ENCODE peak calls at places on chromosomes 16 and 17, in nine cellular contexts. N is upper lobe of right lung, J is aorta, H is IMR-90, W is MM.1S, Y is AG04450, C is adrenal gland, X is stomach, A is tibial nerve. B is an unnamed sample. For H3K9me3 and H3K27me3, the result is how much of the 10 kb centered on the place peaks cover.

GRCh38 chr16:77965346-77965745 is 57.0 kb upstream of the CLEC3A start:
- DNase-seq in N (no peak), J (no peak), H (no peak), W (no peak), Y (no peak), C (no peak), X (no peak), A (no peak), B (no peak)

GRCh38 chr17:37673386-37673785 is 30.1 kb upstream of the DDX52 start:
- DNase-seq in N (no peak), J (no peak), H (no peak), W (no peak), Y (no peak), C (no peak), X (no peak), A (no peak), B (no peak)

GRCh38 chr16:57585051-57585687 is 42.7 kb downstream of the ADGRG5 start:
- DNase-seq in N (no peak), J (peak), H (no peak), W (no peak), Y (no peak), C (no peak), X (no peak), A (no peak), B (no peak)

GRCh38 chr16:14462811-14463210 is 167.2 kb downstream of the PARN start:
- DNase-seq in N (no peak), J (no peak), H (peak), W (no peak), Y (no peak), C (no peak), X (no peak), A (no peak), B (peak)

GRCh38 chr17:42129109-42129837 is 6.7 kb downstream of the HSPB9 start:
- DNase-seq in N (no peak), J (no peak), H (no peak), W (no peak), Y (no peak), C (peak), X (no peak), A (no peak), B (no peak)

GRCh38 chr16:70685938-70686375 is at the start of gene MTSS2:
- DNase-seq in N (peak), J (peak), H (peak), W (peak), Y (peak), C (peak), X (peak), A (peak), B (peak)

GRCh38 chr17:63675231-63675606 is 24.7 kb downstream of the LIMD2 start:
- DNase-seq in N (no peak), J (no peak), H (no peak), W (no peak), Y (no peak), C (no peak), X (no peak), A (no peak), B (no peak)

GRCh38 chr16:23771642-23772041 is 16.8 kb downstream of the CHP2 start:
- DNase-seq in N (no peak), J (no peak), H (no peak), W (no peak), Y (no peak), C (no peak), X (no peak), A (no peak), B (no peak)

GRCh38 chr17:7340179-7340578 is 3.9 kb downstream of the ACAP1 start:
- DNase-seq in N (no peak), J (no peak), H (peak), W (no peak), Y (no peak), C (no peak), X (no peak), A (no peak), B (no peak)

GRCh38 chr16:77585379-77585778 is 136.9 kb upstream of the NUDT7 start:
- DNase-seq in N (no peak), J (no peak), H (peak), W (no peak), Y (no peak), C (no peak), X (no peak), A (no peak), B (peak)

GRCh38 chr16:49773534-49774486 is 82.1 kb downstream of the ZNF423 start:
- DNase-seq in N (no peak), J (no peak), H (no peak), W (no peak), Y (no peak), C (no peak), X (no peak), A (no peak), B (no peak)

GRCh38 chr16:68802190-68802589 is 41.1 kb upstream of the TANGO6 start:
- DNase-seq in N (no peak), J (no peak), H (peak), W (no peak), Y (no peak), C (no peak), X (no peak), A (no peak), B (peak)

GRCh38 chr16:12891836-12892235 is 9.6 kb upstream of the SHISA9 start:
- DNase-seq in N (no peak), J (no peak), H (no peak), W (no peak), Y (no peak), C (no peak), X (no peak), A (no peak), B (no peak)

GRCh38 chr17:27741361-27741861 is 58.9 kb downstream of the NOS2 start:
- DNase-seq in N (no peak), J (no peak), H (peak), W (no peak), Y (no peak), C (peak), X (no peak), A (no peak), B (peak)

GRCh38 chr16:18827890-18828289 is 26.5 kb upstream of the ARL6IP1 start:
- DNase-seq in N (no peak), J (no peak), H (no peak), W (no peak), Y (no peak), C (no peak), X (no peak), A (no peak), B (no peak)

GRCh38 chr17:7854851-7855642 is at the start of gene TMEM88:
- DNase-seq in N (peak), J (peak), H (no peak), W (no peak), Y (no peak), C (peak), X (no peak), A (no peak), B (no peak)

GRCh38 chr17:73028311-73028755 is 64.2 kb downstream of the SLC39A11 start:
- DNase-seq in N (no peak), J (no peak), H (peak), W (no peak), Y (peak), C (no peak), X (no peak), A (no peak), B (no peak)

GRCh38 chr17:3959295-3959899 is 4.8 kb downstream of the ATP2A3 start:
- DNase-seq in N (no peak), J (no peak), H (peak), W (no peak), Y (peak), C (peak), X (peak), A (no peak), B (peak)

GRCh38 chr16:16042076-16042475 is 92.7 kb downstream of the ABCC1 start:
- DNase-seq in N (no peak), J (no peak), H (peak), W (no peak), Y (peak), C (no peak), X (peak), A (no peak), B (peak)

GRCh38 chr17:8288336-8289102 is at the start of gene RANGRF:
- DNase-seq in N (peak), J (peak), H (peak), W (peak), Y (no peak), C (peak), X (peak), A (peak), B (peak)

GRCh38 chr16:50025544-50025931 is 513 bp downstream of the CNEP1R1 start:
- DNase-seq in N (no peak), J (no peak), H (no peak), W (peak), Y (no peak), C (peak), X (no peak), A (no peak), B (peak)

GRCh38 chr17:72974605-72975232 is 117.8 kb downstream of the SLC39A11 start:
- DNase-seq in N (no peak), J (no peak), H (peak), W (no peak), Y (peak), C (no peak), X (no peak), A (no peak), B (peak)

GRCh38 chr17:38704645-38705522 is at the start of gene MLLT6:
- DNase-seq in N (peak), J (peak), H (peak), W (peak), Y (no peak), C (peak), X (peak), A (peak), B (peak)

GRCh38 chr17:58534901-58535421 is 20.5 kb upstream of the MTMR4 start:
- DNase-seq in N (no peak), J (no peak), H (peak), W (no peak), Y (no peak), C (peak), X (no peak), A (no peak), B (peak)

GRCh38 chr17:12605222-12605621 is 60.5 kb upstream of the MYOCD start:
- DNase-seq in N (no peak), J (no peak), H (peak), W (no peak), Y (no peak), C (no peak), X (no peak), A (no peak), B (peak)

GRCh38 chr17:58289869-58290268 is 9.1 kb upstream of the MPO start:
- DNase-seq in N (no peak), J (no peak), H (no peak), W (no peak), Y (no peak), C (no peak), X (peak), A (no peak), B (no peak)

GRCh38 chr16:4879049-4879448 is 31.8 kb downstream of the UBN1 start:
- DNase-seq in N (no peak), J (no peak), H (no peak), W (no peak), Y (no peak), C (no peak), X (no peak), A (no peak), B (no peak)

GRCh38 chr17:72193395-72194106 is 72.7 kb downstream of the SOX9 start:
- DNase-seq in N (no peak), J (no peak), H (peak), W (no peak), Y (no peak), C (no peak), X (no peak), A (no peak), B (peak)

GRCh38 chr17:62109378-62109902 is 44.4 kb upstream of the MED13 start:
- DNase-seq in N (peak), J (no peak), H (peak), W (peak), Y (peak), C (peak), X (peak), A (no peak), B (peak)

GRCh38 chr16:77987772-77988171 is 34.6 kb upstream of the CLEC3A start:
- DNase-seq in N (no peak), J (no peak), H (no peak), W (no peak), Y (no peak), C (no peak), X (no peak), A (no peak), B (no peak)

GRCh38 chr16:12703935-12704334 is 99.8 kb downstream of the CPPED1 start:
- DNase-seq in N (no peak), J (no peak), H (peak), W (no peak), Y (no peak), C (no peak), X (no peak), A (no peak), B (no peak)

GRCh38 chr17:69814031-69814430 is 261.0 kb upstream of the KCNJ16 start:
- DNase-seq in N (no peak), J (no peak), H (no peak), W (no peak), Y (no peak), C (no peak), X (no peak), A (no peak), B (no peak)
- H3K9me3 ChIP-seq in N (under half), J (under half), H (under half), W (under half), Y (under half), C (under half), X (under half), A (under half), B (under half)

GRCh38 chr17:79187186-79187585 is 112.6 kb downstream of the ENGASE start:
- DNase-seq in N (no peak), J (no peak), H (no peak), W (no peak), Y (no peak), C (no peak), X (no peak), A (no peak), B (no peak)

GRCh38 chr17:79188048-79188447 is 113.4 kb downstream of the ENGASE start:
- DNase-seq in N (no peak), J (no peak), H (no peak), W (no peak), Y (no peak), C (no peak), X (no peak), A (no peak), B (no peak)

GRCh38 chr17:79189264-79189663 is 114.6 kb downstream of the ENGASE start:
- DNase-seq in N (no peak), J (no peak), H (no peak), W (no peak), Y (no peak), C (no peak), X (no peak), A (no peak), B (no peak)

GRCh38 chr17:79186406-79186805 is 111.8 kb downstream of the ENGASE start:
- DNase-seq in N (no peak), J (no peak), H (no peak), W (no peak), Y (no peak), C (no peak), X (no peak), A (no peak), B (no peak)

DNA sequence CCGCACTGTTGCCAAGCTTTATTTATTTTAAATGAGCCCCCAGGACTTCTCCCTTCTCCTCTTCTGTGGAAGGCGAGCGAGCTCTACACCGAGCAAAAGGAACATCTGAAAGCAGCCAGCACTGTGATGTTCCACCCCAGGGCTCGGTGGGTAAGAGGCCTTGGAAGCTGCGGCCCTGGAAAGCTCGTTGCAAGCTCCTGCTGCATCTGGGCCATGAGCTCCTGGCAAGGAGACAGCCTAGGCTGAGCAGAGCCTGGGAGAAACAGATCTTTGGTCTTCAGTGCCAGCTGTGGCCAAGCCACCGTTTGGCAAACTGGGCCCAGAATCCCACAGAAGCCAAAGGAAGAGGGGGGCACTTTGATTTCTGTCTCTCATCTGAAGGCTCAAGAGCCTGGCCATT is 114.1 kb downstream of the ENGASE start:
- DNase-seq in N (no peak), J (no peak), H (no peak), W (no peak), Y (no peak), C (no peak), X (no peak), A (no peak), B (no peak)
- H3K27me3 ChIP-seq in N (half or more), J (under half), H (under half), W (half or more), Y (under half), C (under half), X (under half), A (half or more), B (under half)

GRCh38 chr17:22217135-22217534 is 524.8 kb downstream of the KCNJ18 start:
- DNase-seq in N (peak), J (peak), H (no peak), W (no peak), Y (no peak), C (no peak), X (no peak), A (no peak), B (no peak)
- H3K9me3 ChIP-seq in N (under half), J (under half), H (under half), W (under half), Y (under half), C (under half), X (under half), A (under half), B (under half)

DNA sequence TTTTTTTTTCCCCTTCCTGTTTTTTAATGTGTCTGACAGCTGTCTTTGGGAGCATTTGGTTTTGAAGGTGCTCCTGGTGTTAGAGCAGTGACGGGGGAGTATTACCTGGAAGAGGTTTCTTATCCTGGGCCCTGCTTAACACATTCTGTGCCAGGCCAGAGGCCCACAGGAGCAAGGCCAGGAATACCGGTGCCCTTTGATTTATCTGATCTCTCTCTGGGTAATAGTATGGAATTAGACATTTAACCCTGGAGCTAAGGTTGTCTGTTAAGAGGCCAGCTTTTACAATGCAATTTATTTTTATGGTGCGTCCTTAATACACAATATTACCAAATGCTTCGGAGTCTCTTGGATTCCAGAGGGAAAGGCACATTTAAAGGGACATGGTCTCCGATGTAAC is 37.2 kb upstream of the GSE1 start:
- DNase-seq in N (no peak), J (no peak), H (no peak), W (no peak), Y (no peak), C (no peak), X (no peak), A (no peak), B (no peak)
- H3K27me3 ChIP-seq in N (under half), J (under half), H (under half), W (under half), Y (under half), C (under half), X (under half), A (under half), B (under half)

DNA sequence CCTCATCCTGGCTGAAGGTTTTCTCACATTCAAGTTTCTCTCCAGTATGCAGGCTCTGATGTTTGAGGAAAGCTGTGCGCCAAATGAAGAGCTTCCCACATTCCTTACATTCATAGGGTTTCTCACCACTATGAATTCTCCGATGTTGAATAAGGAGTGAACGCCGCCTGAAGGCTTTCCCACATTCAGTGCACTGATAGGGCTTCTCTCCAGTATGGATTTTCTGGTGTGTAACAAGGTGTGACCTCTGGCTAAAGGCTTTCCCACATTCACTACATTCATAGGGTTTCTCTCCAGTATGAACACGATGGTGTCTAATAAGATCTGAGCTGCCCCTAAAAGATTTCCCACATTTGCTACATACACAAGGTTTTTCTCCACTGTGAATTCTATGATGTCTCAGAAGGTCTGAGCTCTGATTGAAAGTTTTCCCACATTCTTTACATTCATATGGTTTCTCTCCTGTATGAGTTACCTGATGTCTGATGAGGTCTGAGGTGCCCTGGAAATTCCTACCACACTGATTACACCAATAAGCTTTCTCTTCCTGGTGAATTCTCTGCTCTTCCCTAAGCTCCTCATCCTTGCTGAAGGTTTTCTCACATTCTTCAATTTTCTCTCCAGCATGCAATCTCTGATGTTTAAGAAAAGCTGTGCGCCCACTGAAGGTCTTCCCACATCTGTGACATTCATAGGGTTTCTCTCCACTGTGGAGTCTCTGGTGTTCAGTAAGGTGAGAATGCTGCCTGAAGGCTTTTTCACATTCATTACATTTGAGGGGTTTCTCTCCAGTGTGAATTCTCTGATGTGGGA is 8.9 kb downstream of the ZNF594 start:
- DNase-seq in N (no peak), J (no peak), H (no peak), W (no peak), Y (no peak), C (no peak), X (no peak), A (no peak), B (no peak)
- H3K9me3 ChIP-seq in N (half or more), J (under half), H (half or more), W (under half), Y (half or more), C (under half), X (half or more), A (half or more), B (half or more)

DNA sequence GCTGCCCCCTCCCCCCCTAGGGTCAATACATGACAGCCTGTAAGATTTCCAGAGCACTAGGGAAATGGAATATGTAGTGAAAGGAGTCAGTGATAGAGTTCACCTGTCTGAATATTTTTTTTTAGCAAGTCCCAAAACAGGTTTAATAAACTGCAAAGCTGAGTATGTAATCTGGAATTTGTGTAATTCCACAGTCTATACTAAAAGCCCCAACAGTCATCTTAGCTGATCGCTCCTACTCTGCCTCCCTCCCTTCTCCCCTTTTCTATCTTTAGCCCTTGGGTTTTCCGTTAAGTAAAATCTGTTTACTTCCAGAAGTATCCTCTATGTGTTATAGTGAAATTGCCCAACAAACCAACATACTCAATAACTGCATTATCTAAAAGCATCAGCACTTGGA is 3.5 kb downstream of the CDH13 start:
- DNase-seq in N (no peak), J (no peak), H (peak), W (no peak), Y (no peak), C (no peak), X (no peak), A (no peak), B (peak)
- H3K27me3 ChIP-seq in N (under half), J (under half), H (under half), W (under half), Y (under half), C (under half), X (under half), A (under half), B (under half)

GRCh38 chr16:35911899-35912298 is 2452.5 kb downstream of the TP53TG3F start:
- DNase-seq in N (no peak), J (no peak), H (no peak), W (no peak), Y (no peak), C (no peak), X (no peak), A (no peak), B (no peak)
- H3K9me3 ChIP-seq in N (under half), J (under half), H (under half), W (under half), Y (under half), C (under half), X (half or more), A (under half), B (under half)

GRCh38 chr17:82370471-82371332 is 863 bp upstream of the UTS2R start:
- DNase-seq in N (no peak), J (no peak), H (no peak), W (peak), Y (no peak), C (no peak), X (no peak), A (no peak), B (no peak)

GRCh38 chr17:82369211-82369610 is 2.4 kb upstream of the UTS2R start:
- DNase-seq in N (no peak), J (no peak), H (no peak), W (no peak), Y (no peak), C (no peak), X (no peak), A (no peak), B (no peak)

GRCh38 chr17:82372063-82372590 is 562 bp downstream of the UTS2R start:
- DNase-seq in N (no peak), J (no peak), H (no peak), W (no peak), Y (no peak), C (no peak), X (no peak), A (no peak), B (no peak)

GRCh38 chr17:82372591-82373452 is 1.3 kb downstream of the UTS2R start:
- DNase-seq in N (no peak), J (no peak), H (no peak), W (no peak), Y (no peak), C (no peak), X (no peak), A (no peak), B (no peak)

GRCh38 chr17:82371333-82372062 is at the start of gene UTS2R:
- DNase-seq in N (no peak), J (no peak), H (no peak), W (no peak), Y (no peak), C (no peak), X (no peak), A (no peak), B (no peak)
- H3K27me3 ChIP-seq in N (half or more), J (under half), H (half or more), W (under half), Y (half or more), C (half or more), X (under half), A (half or more), B (under half)

GRCh38 chr17:57027852-57028251 is 49.9 kb downstream of the SCPEP1 start:
- DNase-seq in N (no peak), J (no peak), H (no peak), W (no peak), Y (no peak), C (no peak), X (no peak), A (no peak), B (no peak)
- H3K9me3 ChIP-seq in N (under half), J (under half), H (under half), W (under half), Y (under half), C (under half), X (under half), A (under half), B (under half)